ENCODE peak calls at places on chromosomes 5 and 9, in five cellular contexts. M is CD4-positive, alpha-beta T cell; D is HepG2; B is stomach; F is WTC11. K is an unnamed sample.

GRCh38 chr5:124602925-124603650 is 143.4 kb downstream of the ZNF608 start:
- DNase-seq in M (no peak), D (no peak), B (no peak), F (no peak), K (no peak)

GRCh38 chr5:98827161-98827560 is 53.7 kb downstream of the RGMB start:
- DNase-seq in M (no peak), D (peak), B (no peak), F (no peak), K (no peak)

GRCh38 chr5:172133359-172134029 is 54.5 kb downstream of the STK10 start:
- DNase-seq in M (peak), D (no peak), B (no peak), F (no peak), K (peak)

GRCh38 chr9:116817762-116818161 is 130.7 kb downstream of the TRIM32 start:
- DNase-seq in M (no peak), D (no peak), B (no peak), F (no peak), K (no peak)

GRCh38 chr5:1031306-1031959 is 22.8 kb downstream of the NKD2 start:
- DNase-seq in M (no peak), D (no peak), B (no peak), F (peak), K (no peak)

GRCh38 chr5:35404701-35405100 is 174.4 kb upstream of the PRLR start:
- DNase-seq in M (no peak), D (no peak), B (no peak), F (no peak), K (no peak)

GRCh38 chr5:178436326-178436940 is 153.8 kb downstream of the COL23A1 start:
- DNase-seq in M (no peak), D (no peak), B (no peak), F (no peak), K (no peak)

GRCh38 chr5:17398439-17398838 is 99.6 kb upstream of the TAF11L2 start:
- DNase-seq in M (no peak), D (no peak), B (no peak), F (no peak), K (no peak)

GRCh38 chr5:44740655-44741054 is 68.1 kb upstream of the MRPS30 start:
- DNase-seq in M (no peak), D (no peak), B (no peak), F (no peak), K (no peak)

GRCh38 chr9:75812139-75812538 is 78.3 kb upstream of the PCSK5 start:
- DNase-seq in M (no peak), D (no peak), B (no peak), F (no peak), K (no peak)

GRCh38 chr5:142192799-142193428 is 84.3 kb downstream of the NDFIP1 start:
- DNase-seq in M (no peak), D (no peak), B (no peak), F (no peak), K (peak)

GRCh38 chr5:54243483-54244080 is 66.8 kb downstream of the ARL15 start:
- DNase-seq in M (peak), D (peak), B (no peak), F (no peak), K (no peak)

GRCh38 chr9:71592400-71592799 is 175.9 kb downstream of the CEMIP2 start:
- DNase-seq in M (no peak), D (no peak), B (no peak), F (no peak), K (no peak)

GRCh38 chr5:1360861-1361260 is 16.0 kb upstream of the CLPTM1L start:
- DNase-seq in M (no peak), D (no peak), B (no peak), F (no peak), K (no peak)

GRCh38 chr9:136262671-136263178 is 17.1 kb upstream of the QSOX2 start:
- DNase-seq in M (no peak), D (no peak), B (no peak), F (no peak), K (no peak)

GRCh38 chr9:87725900-87726709 is at the start of gene CTSL:
- DNase-seq in M (peak), D (peak), B (peak), F (peak), K (peak)

GRCh38 chr5:52702877-52703276 is 84.8 kb upstream of the ITGA1 start:
- DNase-seq in M (no peak), D (no peak), B (no peak), F (no peak), K (no peak)

GRCh38 chr9:36566813-36567217 is 5.9 kb upstream of the MELK start:
- DNase-seq in M (no peak), D (no peak), B (peak), F (no peak), K (peak)

GRCh38 chr9:37521111-37521510 is 35.4 kb downstream of the POLR1E start:
- DNase-seq in M (no peak), D (no peak), B (no peak), F (no peak), K (no peak)

GRCh38 chr5:154603978-154604679 is 126.1 kb upstream of the HAND1 start:
- DNase-seq in M (no peak), D (no peak), B (no peak), F (peak), K (no peak)

GRCh38 chr5:56543431-56544385 is 271.6 kb upstream of the MAP3K1 start:
- DNase-seq in M (no peak), D (no peak), B (no peak), F (no peak), K (no peak)

GRCh38 chr5:135589152-135589551 is 10.4 kb upstream of the CXCL14 start:
- DNase-seq in M (no peak), D (no peak), B (no peak), F (no peak), K (no peak)

GRCh38 chr5:68074048-68074632 is 141.4 kb upstream of the PIK3R1 start:
- DNase-seq in M (no peak), D (no peak), B (peak), F (no peak), K (no peak)

GRCh38 chr5:55278778-55279177 is 28.7 kb downstream of the DHX29 start:
- DNase-seq in M (no peak), D (no peak), B (no peak), F (no peak), K (no peak)

GRCh38 chr9:92468206-92468605 is 14.1 kb downstream of the ASPN start:
- DNase-seq in M (no peak), D (no peak), B (no peak), F (no peak), K (no peak)

GRCh38 chr5:124948062-124948753 is 201.8 kb upstream of the ZNF608 start:
- DNase-seq in M (no peak), D (no peak), B (peak), F (no peak), K (no peak)

GRCh38 chr5:107786424-107786823 is 115.7 kb upstream of the EFNA5 start:
- DNase-seq in M (no peak), D (no peak), B (no peak), F (no peak), K (no peak)

GRCh38 chr5:143207563-143208364 is 195.7 kb downstream of the NR3C1 start:
- DNase-seq in M (no peak), D (no peak), B (no peak), F (no peak), K (no peak)

GRCh38 chr5:119178435-119178834 is 107.5 kb downstream of the DMXL1 start:
- DNase-seq in M (no peak), D (no peak), B (no peak), F (no peak), K (no peak)

GRCh38 chr5:107672212-107673105 is 1.7 kb upstream of the EFNA5 start:
- DNase-seq in M (no peak), D (peak), B (peak), F (peak), K (peak)

GRCh38 chr5:74974451-74975089 is 77.8 kb downstream of the GCNT4 start:
- DNase-seq in M (peak), D (no peak), B (no peak), F (no peak), K (no peak)

GRCh38 chr9:33461474-33461873 is 12.2 kb downstream of the NOL6 start:
- DNase-seq in M (no peak), D (no peak), B (no peak), F (no peak), K (no peak)

DNA sequence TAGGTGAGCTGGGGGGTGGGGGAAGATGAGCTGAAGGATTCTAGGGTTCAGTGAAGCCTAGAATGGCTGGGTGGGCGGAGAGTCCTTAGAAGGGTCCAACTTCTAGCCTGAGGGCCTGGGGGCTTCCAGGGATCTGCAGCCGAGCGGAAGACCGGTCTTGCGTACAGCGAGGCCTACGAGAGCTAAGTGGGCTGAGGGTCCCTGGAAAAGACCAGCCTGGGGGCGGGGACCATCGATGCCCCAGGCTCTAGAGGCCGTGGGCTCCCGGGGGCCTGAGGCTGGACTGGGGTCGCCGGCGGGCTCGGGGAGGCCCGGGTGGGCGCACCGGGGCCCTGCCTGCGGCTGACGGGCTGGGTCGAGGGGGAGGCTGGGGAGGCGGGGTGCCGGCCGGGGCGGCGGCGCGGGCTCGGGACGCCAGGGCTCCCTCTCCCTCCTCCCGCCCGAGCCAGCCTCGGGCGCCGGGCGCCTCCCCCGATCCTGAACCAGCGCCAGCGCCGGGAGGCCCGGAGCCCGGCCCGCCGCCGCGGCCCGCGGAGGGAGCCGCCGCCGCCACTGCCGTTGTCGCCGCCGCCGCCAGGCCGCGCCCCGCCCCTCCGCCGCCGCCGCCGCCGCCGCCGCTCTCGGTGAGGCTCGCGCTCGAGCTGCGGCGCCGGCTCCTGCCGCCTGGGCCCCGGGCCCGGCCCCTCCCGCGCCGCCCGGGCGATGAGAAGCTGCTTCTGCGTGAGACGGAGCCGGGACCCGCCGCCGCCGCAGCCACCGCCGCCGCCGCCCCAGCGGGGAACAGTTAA is at the start of gene MVB12B:
- DNase-seq in M (peak), D (no peak), B (peak), F (peak), K (no peak)
- TF ChIP-seq CTCF in M (no peak), D (no peak), B (no peak), F (no peak), K (no peak)

DNA sequence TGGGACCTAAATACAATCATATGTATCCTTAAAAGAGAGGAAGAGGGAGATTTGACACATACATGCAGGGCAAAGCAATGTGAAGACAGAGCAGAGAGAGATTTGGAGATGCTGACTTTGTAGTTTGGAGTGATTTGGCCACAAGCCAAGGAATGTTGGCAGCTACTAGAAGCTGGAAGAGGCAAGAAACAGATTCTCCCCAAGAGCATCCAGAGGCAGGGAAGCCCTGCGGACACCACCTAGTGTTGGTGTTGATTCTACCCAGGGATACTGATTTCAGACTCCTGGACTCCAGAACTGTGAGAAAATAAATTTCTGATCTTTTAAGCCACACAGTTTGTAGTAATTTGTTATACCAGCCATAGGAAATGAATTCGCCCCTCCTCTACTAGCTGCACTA is 64.9 kb upstream of the OSMR start:
- DNase-seq in M (no peak), D (no peak), B (peak), F (no peak), K (peak)
- TF ChIP-seq CTCF in M (no peak), D (no peak), B (no peak), F (no peak), K (no peak)

GRCh38 chr9:131275332-131276106 is 791 bp downstream of the FAM78A start:
- DNase-seq in M (no peak), D (peak), B (no peak), F (peak), K (no peak)
- TF ChIP-seq CTCF in M (no peak), D (peak), B (no peak), F (no peak), K (no peak)

GRCh38 chr9:109098960-109099308 is 20.8 kb downstream of the TMEM245 start:
- DNase-seq in M (no peak), D (no peak), B (no peak), F (no peak), K (no peak)
- TF ChIP-seq CTCF in M (no peak), D (no peak), B (no peak), F (no peak), K (no peak)

DNA sequence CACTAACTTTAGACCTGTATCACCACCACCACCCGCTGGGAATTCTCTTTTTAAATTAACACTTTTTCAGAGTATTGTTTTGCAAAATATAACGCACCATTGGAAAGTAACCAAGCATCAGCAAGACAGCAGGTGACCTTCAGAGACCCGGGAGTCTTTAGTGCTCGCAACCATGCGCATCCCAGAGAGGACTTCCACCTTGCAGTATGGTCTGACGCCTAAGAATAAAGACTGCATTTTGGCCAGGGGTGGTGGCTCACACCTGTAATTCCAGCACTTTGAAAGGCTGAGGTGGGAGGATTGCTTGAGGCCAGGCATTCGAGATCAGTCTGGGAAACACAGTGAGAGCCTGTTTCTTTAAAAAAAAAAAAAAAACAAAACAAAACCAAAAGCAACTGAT is 113.8 kb downstream of the MED27 start:
- DNase-seq in M (no peak), D (no peak), B (no peak), F (no peak), K (no peak)
- TF ChIP-seq CTCF in M (no peak), D (no peak), B (no peak), F (no peak), K (no peak)

GRCh38 chr5:127799293-127799905 is 96.2 kb downstream of the CCDC192 start:
- DNase-seq in M (no peak), D (no peak), B (no peak), F (no peak), K (no peak)
- TF ChIP-seq CTCF in M (no peak), D (no peak), B (no peak), F (no peak), K (no peak)

DNA sequence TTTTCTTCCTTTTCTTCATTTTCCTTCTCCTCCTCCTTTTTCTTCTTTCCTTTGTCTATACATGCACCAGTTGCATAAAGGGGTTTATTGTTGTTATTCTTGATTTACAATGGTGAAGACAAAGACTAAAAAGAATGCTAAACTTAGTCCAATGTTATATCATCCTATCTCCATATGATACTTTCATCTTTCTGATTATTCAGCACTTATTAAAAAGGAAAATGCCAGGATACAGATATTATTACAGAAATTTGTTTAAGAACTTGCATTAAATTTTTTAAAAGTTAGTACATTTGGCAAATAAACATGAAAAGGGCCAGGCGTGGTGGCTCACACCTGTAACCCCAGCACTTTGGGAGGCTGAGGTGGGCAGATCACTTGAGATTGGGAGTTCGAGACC is 1074.9 kb downstream of the EFNA5 start:
- DNase-seq in M (no peak), D (no peak), B (no peak), F (no peak), K (no peak)
- TF ChIP-seq CTCF in M (no peak), D (no peak), B (no peak), F (no peak), K (no peak)

DNA sequence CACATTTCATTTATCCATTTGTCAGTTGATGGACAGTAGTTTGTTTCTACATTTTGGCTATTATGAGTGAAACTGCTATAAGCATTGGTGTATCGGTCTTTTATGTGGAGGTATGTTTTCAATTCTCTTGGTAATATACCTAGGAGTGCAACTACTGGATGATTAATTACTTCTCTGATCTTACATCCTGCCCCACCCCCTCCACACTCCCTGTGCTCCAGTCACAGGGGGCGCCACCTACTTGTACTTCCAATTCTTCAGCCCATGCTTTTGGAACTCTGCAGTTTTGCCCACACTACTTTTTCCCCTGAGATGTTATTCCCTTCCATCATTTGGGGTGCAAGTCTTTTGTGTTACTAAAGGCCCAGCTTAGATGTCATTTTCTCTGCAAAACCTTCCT is 42.0 kb downstream of the SEC61B start:
- DNase-seq in M (no peak), D (no peak), B (no peak), F (peak), K (no peak)
- TF ChIP-seq CTCF in M (no peak), D (no peak), B (no peak), F (no peak), K (no peak)

DNA sequence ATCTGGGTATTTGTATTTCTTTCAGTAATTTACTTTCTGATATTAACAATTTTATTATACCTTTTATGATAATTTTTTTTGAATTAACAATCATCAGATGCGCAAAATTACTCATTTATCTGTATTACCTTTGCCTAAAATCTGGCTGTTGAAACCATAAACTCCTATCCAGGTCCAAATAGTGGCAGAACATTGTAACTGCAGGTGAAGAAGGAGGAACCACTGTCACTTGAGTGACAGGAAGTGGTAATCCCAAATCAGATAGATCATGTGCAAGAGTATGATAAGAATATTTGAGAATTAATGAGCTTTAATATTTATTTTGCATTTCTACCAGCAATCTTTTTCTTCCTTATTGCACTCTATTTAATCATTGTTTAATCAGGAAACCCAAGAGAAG is 139.3 kb upstream of the TLE4 start:
- DNase-seq in M (no peak), D (no peak), B (no peak), F (no peak), K (no peak)
- TF ChIP-seq CTCF in M (no peak), D (no peak), B (no peak), F (no peak), K (no peak)

K was measured in tibial artery.